ENCODE peak calls at places on chromosomes 7 and 10, in five cellular contexts. R, G, M, N and T are unnamed samples.

GRCh38 chr10:32239770-32240169 is 107.2 kb downstream of the EPC1 start:
- DNase-seq in R (peak), G (no peak), M (no peak), N (no peak), T (no peak)

GRCh38 chr7:51068401-51068800 is 248.2 kb downstream of the COBL start:
- DNase-seq in R (no peak), G (no peak), M (no peak), N (no peak), T (no peak)

GRCh38 chr10:97682042-97682441 is 5.0 kb downstream of the AVPI1 start:
- DNase-seq in R (no peak), G (no peak), M (no peak), N (no peak), T (no peak)

GRCh38 chr10:3095373-3096139 is 28.2 kb downstream of the PFKP start:
- DNase-seq in R (peak), G (no peak), M (peak), N (no peak), T (no peak)

GRCh38 chr7:111138196-111138569 is 47.3 kb downstream of the LRRN3 start:
- DNase-seq in R (peak), G (no peak), M (peak), N (no peak), T (no peak)

GRCh38 chr10:78774999-78775711 is 293.6 kb upstream of the ZMIZ1 start:
- DNase-seq in R (peak), G (peak), M (no peak), N (peak), T (peak)

GRCh38 chr10:123222832-123223231 is 68.6 kb downstream of the BUB3 start:
- DNase-seq in R (no peak), G (no peak), M (no peak), N (no peak), T (no peak)

GRCh38 chr7:1669486-1669951 is 558 bp upstream of the ELFN1 start:
- DNase-seq in R (no peak), G (no peak), M (no peak), N (no peak), T (no peak)

GRCh38 chr10:43119416-43120115 is 18.7 kb upstream of the CSGALNACT2 start:
- DNase-seq in R (no peak), G (no peak), M (no peak), N (no peak), T (no peak)

GRCh38 chr7:33806284-33807157 is 98.8 kb upstream of the BMPER start:
- DNase-seq in R (peak), G (peak), M (no peak), N (no peak), T (no peak)

GRCh38 chr10:65394898-65395297 is 1530.9 kb upstream of the LRRTM3 start:
- DNase-seq in R (no peak), G (no peak), M (no peak), N (no peak), T (peak)

GRCh38 chr7:133797355-133797754 is 329.8 kb upstream of the LRGUK start:
- DNase-seq in R (no peak), G (no peak), M (no peak), N (no peak), T (no peak)

GRCh38 chr7:41701542-41701941 is 1.3 kb downstream of the INHBA start:
- DNase-seq in R (peak), G (no peak), M (no peak), N (no peak), T (no peak)

GRCh38 chr7:108454674-108455523 is 1.3 kb downstream of the NRCAM start:
- DNase-seq in R (no peak), G (no peak), M (no peak), N (peak), T (no peak)

GRCh38 chr7:47804767-47805545 is 143.3 kb downstream of the PKD1L1 start:
- DNase-seq in R (peak), G (no peak), M (no peak), N (no peak), T (no peak)

GRCh38 chr10:5971315-5971832 is 6.0 kb downstream of the IL15RA start:
- DNase-seq in R (no peak), G (peak), M (no peak), N (peak), T (no peak)

GRCh38 chr10:131997366-131998049 is 15.8 kb upstream of the BNIP3 start:
- DNase-seq in R (peak), G (peak), M (peak), N (peak), T (no peak)

GRCh38 chr10:124110882-124111281 is 17.5 kb upstream of the CHST15 start:
- DNase-seq in R (no peak), G (no peak), M (no peak), N (no peak), T (no peak)

DNA sequence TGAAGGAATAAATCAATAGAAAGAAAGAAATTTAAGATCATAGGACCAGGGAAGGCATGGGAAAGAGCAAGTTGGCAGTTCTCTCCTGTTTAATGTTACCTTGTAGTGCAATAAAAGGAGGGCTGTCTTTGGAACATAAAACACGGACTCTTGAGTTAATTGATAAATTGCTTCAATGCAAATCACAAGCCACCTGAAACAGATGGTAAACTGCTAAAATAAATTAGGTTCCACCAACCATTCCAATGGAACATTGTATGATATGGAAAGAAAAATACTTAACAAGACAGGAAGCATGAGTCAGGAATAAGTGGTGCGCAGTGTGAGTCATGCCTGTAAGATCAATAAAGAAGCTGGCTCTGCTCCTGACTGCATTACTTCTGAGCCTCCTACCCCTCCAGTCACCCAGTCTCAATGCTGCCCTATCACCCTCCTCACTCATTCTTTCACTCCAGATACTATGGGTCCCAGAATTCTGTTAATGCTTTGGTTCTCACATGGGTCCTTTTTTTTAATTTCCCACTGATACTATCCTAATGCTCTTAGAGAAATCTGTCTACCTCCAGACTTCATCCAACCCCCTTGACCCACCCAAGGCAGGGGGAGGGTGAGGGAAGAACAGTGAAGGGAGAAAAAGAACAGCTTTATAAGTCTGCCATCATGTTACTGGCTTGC is 78.9 kb downstream of the LRRC17 start:
- DNase-seq in R (peak), G (peak), M (no peak), N (peak), T (peak)
- TF ChIP-seq POLR2A in R (no peak), G (no peak), M (no peak), N (no peak), T (no peak)

DNA sequence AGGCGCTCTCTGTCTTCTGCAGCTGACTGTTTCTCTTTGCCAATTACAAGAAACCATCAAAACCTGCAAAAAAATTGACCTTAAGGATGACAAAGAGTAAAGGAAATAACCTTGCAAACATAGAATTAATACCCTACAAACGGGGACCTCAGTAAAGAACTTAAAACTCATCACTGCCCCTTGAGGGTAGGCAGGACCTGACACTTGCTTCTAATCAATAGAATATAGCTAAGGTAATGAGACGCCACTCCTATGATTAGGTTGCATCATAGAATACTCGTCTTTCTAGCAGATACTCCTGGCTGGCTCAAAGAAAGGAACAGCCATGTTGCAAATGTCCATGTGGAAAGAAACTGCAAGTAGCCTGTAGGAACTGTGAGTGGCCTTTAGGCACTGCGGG is 140.0 kb downstream of the XPNPEP1 start:
- DNase-seq in R (no peak), G (no peak), M (no peak), N (no peak), T (no peak)
- TF ChIP-seq POLR2A in R (no peak), G (no peak), M (no peak), N (no peak), T (no peak)

DNA sequence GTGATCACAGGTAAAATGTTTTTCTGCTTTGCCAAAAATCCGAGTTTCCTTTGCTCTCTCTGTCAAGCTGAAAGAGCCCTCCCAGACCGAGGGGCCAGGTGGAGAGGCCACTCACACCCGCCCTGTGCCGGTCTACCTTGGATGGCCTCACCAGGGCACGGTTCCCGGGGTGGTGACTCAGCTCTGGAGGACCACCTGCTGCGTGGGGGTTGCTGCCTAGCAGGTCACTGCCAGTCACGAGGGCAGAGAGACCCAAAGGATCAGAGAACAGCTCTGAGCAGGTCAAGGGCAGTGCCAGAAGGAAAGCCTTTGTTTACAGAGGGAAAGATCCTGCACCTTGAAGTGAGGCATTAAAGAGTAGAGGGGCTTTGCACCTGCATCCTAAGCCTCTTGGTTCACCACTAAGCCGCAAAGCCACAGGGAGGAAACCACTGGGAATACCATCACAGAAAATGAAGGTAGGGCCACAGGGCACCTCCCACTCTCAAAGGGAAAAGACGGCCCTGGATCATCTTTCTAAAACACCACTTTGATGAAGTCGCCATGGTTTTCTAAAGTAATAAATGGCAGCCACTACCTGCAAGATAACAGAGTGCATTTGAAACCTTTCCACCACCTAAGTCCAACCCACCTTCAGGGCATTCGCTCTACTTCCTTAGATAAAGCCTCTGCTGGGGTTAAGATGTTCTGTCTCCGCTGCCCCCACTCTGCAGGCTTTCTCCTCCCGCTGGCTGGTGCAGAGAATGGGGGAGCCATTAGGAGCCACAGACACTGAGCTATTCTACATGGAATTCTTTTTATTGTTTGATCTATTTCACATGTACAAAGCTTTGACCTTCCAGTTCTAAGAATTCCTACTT is 160.4 kb upstream of the KLF14 start:
- DNase-seq in R (peak), G (peak), M (no peak), N (peak), T (peak)
- TF ChIP-seq POLR2A in R (no peak), G (no peak), M (no peak), N (no peak), T (no peak)

GRCh38 chr10:15859865-15860691 is at the start of gene MINDY3:
- DNase-seq in R (peak), G (peak), M (peak), N (peak), T (peak)
- TF ChIP-seq POLR2A in R (no peak), G (no peak), M (no peak), N (peak), T (peak)